ENCODE peak calls at places on chromosomes 2 and 18, in eight cellular contexts. B, J, F, Q, C, G, E and D are unnamed samples.

GRCh38 chr18:78826631-78827030 is 153.0 kb upstream of the SALL3 start:
- DNase-seq in B (no peak), J (no peak), F (no peak), Q (no peak), C (no peak), G (no peak), E (no peak), D (no peak)

GRCh38 chr2:128450211-128451015 is 131.7 kb upstream of the HS6ST1 start:
- DNase-seq in B (no peak), J (no peak), F (no peak), Q (no peak), C (no peak), G (no peak), E (no peak), D (no peak)

GRCh38 chr2:239979243-239980023 is 45.7 kb downstream of the NDUFA10 start:
- DNase-seq in B (peak), J (no peak), F (no peak), Q (no peak), C (no peak), G (peak), E (no peak), D (no peak)

GRCh38 chr2:196278491-196278911 is 107.1 kb upstream of the STK17B start:
- DNase-seq in B (no peak), J (no peak), F (no peak), Q (no peak), C (no peak), G (peak), E (no peak), D (no peak)

GRCh38 chr2:151354807-151355206 is 2.6 kb upstream of the TNFAIP6 start:
- DNase-seq in B (no peak), J (no peak), F (no peak), Q (no peak), C (no peak), G (no peak), E (no peak), D (no peak)

GRCh38 chr2:240465268-240465764 is 29.9 kb downstream of the GPC1 start:
- DNase-seq in B (no peak), J (no peak), F (no peak), Q (no peak), C (no peak), G (no peak), E (no peak), D (no peak)

GRCh38 chr2:3712841-3713503 is 9.6 kb downstream of the DCDC2C start:
- DNase-seq in B (no peak), J (no peak), F (no peak), Q (peak), C (no peak), G (no peak), E (no peak), D (no peak)

GRCh38 chr2:72770879-72771461 is 54.9 kb downstream of the EXOC6B start:
- DNase-seq in B (peak), J (peak), F (peak), Q (peak), C (peak), G (peak), E (peak), D (peak)

GRCh38 chr2:24351981-24352380 is 8.4 kb downstream of the ITSN2 start:
- DNase-seq in B (no peak), J (no peak), F (no peak), Q (no peak), C (peak), G (no peak), E (no peak), D (peak)

GRCh38 chr2:234949762-234950434 is 1.9 kb upstream of the SH3BP4 start:
- DNase-seq in B (peak), J (no peak), F (no peak), Q (no peak), C (no peak), G (peak), E (no peak), D (no peak)

GRCh38 chr2:127007652-127008051 is 99.3 kb downstream of the BIN1 start:
- DNase-seq in B (no peak), J (no peak), F (no peak), Q (no peak), C (no peak), G (peak), E (no peak), D (no peak)

GRCh38 chr2:177243476-177243875 is 21.1 kb downstream of the NFE2L2 start:
- DNase-seq in B (no peak), J (no peak), F (no peak), Q (no peak), C (no peak), G (no peak), E (no peak), D (no peak)

GRCh38 chr2:189254268-189254883 is 74.8 kb upstream of the COL5A2 start:
- DNase-seq in B (peak), J (no peak), F (no peak), Q (no peak), C (no peak), G (peak), E (no peak), D (no peak)

GRCh38 chr2:177282101-177282573 is 17.6 kb upstream of the NFE2L2 start:
- DNase-seq in B (no peak), J (no peak), F (no peak), Q (peak), C (no peak), G (peak), E (no peak), D (no peak)

GRCh38 chr2:217798743-217799552 is 203.8 kb downstream of the TNS1 start:
- DNase-seq in B (no peak), J (peak), F (no peak), Q (no peak), C (peak), G (no peak), E (no peak), D (no peak)

GRCh38 chr2:128458438-128458837 is 139.8 kb upstream of the HS6ST1 start:
- DNase-seq in B (no peak), J (no peak), F (no peak), Q (peak), C (peak), G (no peak), E (no peak), D (no peak)

GRCh38 chr2:148936857-148937450 is 61.9 kb downstream of the KIF5C start:
- DNase-seq in B (no peak), J (no peak), F (no peak), Q (peak), C (no peak), G (peak), E (no peak), D (peak)

GRCh38 chr2:207286106-207286505 is 120.4 kb upstream of the KLF7 start:
- DNase-seq in B (no peak), J (no peak), F (no peak), Q (peak), C (no peak), G (no peak), E (no peak), D (no peak)

GRCh38 chr18:80033181-80034067 is 810 bp upstream of the RBFA start:
- DNase-seq in B (no peak), J (no peak), F (no peak), Q (no peak), C (no peak), G (peak), E (peak), D (no peak)

GRCh38 chr18:23703057-23703986 is 14.1 kb downstream of the LAMA3 start:
- DNase-seq in B (peak), J (no peak), F (no peak), Q (peak), C (peak), G (peak), E (no peak), D (peak)

GRCh38 chr2:18703555-18703954 is 114.2 kb upstream of the NT5C1B start:
- DNase-seq in B (no peak), J (no peak), F (no peak), Q (no peak), C (no peak), G (peak), E (no peak), D (no peak)

GRCh38 chr2:241929551-241930490 is 60.3 kb downstream of the RTP5 start:
- DNase-seq in B (no peak), J (no peak), F (no peak), Q (no peak), C (no peak), G (no peak), E (no peak), D (no peak)

GRCh38 chr18:74742573-74742972 is 144.9 kb downstream of the ZNF407 start:
- DNase-seq in B (no peak), J (no peak), F (no peak), Q (peak), C (no peak), G (no peak), E (no peak), D (no peak)

GRCh38 chr2:226467221-226467620 is 332.4 kb downstream of the IRS1 start:
- DNase-seq in B (no peak), J (no peak), F (no peak), Q (peak), C (no peak), G (no peak), E (no peak), D (no peak)